ENCODE peak calls at places on chromosomes 3 and 15, in five cellular contexts. One of them, this sample, is unnamed.
A peak's percentile ranks its signal among the peaks of the same experiment; 100 is the strongest.

GRCh38 chr15:90104551-90104950 is 2.3 kb upstream of the IDH2 start:
- DNase-seq in cardiac muscle cell: no peak
- DNase-seq in uterus: no peak
- DNase-seq in GM12878: no peak
- DNase-seq in colonic mucosa: peak; percentile 79
- DNase-seq in this sample: no peak

GRCh38 chr15:100932676-100933348 is 13.7 kb downstream of the LRRK1 start:
- DNase-seq in uterus: no peak
- DNase-seq in colonic mucosa: no peak
- DNase-seq in GM12878: no peak
- DNase-seq in cardiac muscle cell: no peak
- DNase-seq in this sample: no peak

GRCh38 chr3:143443851-143444331 is 324.3 kb downstream of the CHST2 start:
- DNase-seq in colonic mucosa: peak; percentile 70
- DNase-seq in uterus: peak; percentile 64
- DNase-seq in cardiac muscle cell: no peak
- DNase-seq in GM12878: no peak
- DNase-seq in this sample: peak; percentile 71

GRCh38 chr3:49421890-49422378 is 339 bp downstream of the AMT start:
- DNase-seq in uterus: no peak
- DNase-seq in cardiac muscle cell: no peak
- DNase-seq in GM12878: no peak
- DNase-seq in colonic mucosa: no peak
- DNase-seq in this sample: no peak

GRCh38 chr15:62719316-62719715 is 323.2 kb upstream of the TPM1 start:
- DNase-seq in cardiac muscle cell: no peak
- DNase-seq in GM12878: no peak
- DNase-seq in colonic mucosa: no peak
- DNase-seq in uterus: no peak
- DNase-seq in this sample: no peak

GRCh38 chr3:114363554-114364202 is 69.8 kb downstream of the TIGIT start:
- DNase-seq in GM12878: no peak
- DNase-seq in uterus: no peak
- DNase-seq in colonic mucosa: no peak
- DNase-seq in cardiac muscle cell: no peak
- DNase-seq in this sample: no peak

GRCh38 chr15:84911879-84912660 is 27.6 kb downstream of the SLC28A1 start:
- DNase-seq in colonic mucosa: peak; percentile 60
- DNase-seq in GM12878: no peak
- DNase-seq in cardiac muscle cell: no peak
- DNase-seq in uterus: peak; percentile 97
- DNase-seq in this sample: peak; percentile 99

GRCh38 chr3:109774108-109774507 is 436.8 kb upstream of the DPPA4 start:
- DNase-seq in cardiac muscle cell: no peak
- DNase-seq in colonic mucosa: no peak
- DNase-seq in GM12878: no peak
- DNase-seq in uterus: no peak
- DNase-seq in this sample: no peak

GRCh38 chr3:184513276-184514150 is 48.1 kb upstream of the EPHB3 start:
- DNase-seq in cardiac muscle cell: peak; percentile 94
- DNase-seq in uterus: peak; percentile 85
- DNase-seq in GM12878: peak; percentile 7
- DNase-seq in colonic mucosa: peak; percentile 89
- DNase-seq in this sample: peak; percentile 87

GRCh38 chr15:23645379-23646164 is 2.1 kb downstream of the MAGEL2 start:
- DNase-seq in cardiac muscle cell: peak; percentile 39
- DNase-seq in GM12878: no peak
- DNase-seq in colonic mucosa: peak; percentile 35
- DNase-seq in uterus: no peak
- DNase-seq in this sample: no peak

GRCh38 chr15:80154336-80154735 is 1.5 kb downstream of the FAH start:
- DNase-seq in uterus: no peak
- DNase-seq in cardiac muscle cell: peak; percentile 42
- DNase-seq in colonic mucosa: no peak
- DNase-seq in GM12878: no peak
- DNase-seq in this sample: no peak

GRCh38 chr3:115922681-115923347 is 299.5 kb downstream of the GAP43 start:
- DNase-seq in GM12878: no peak
- DNase-seq in uterus: no peak
- DNase-seq in cardiac muscle cell: peak; percentile 41
- DNase-seq in colonic mucosa: no peak
- DNase-seq in this sample: no peak

GRCh38 chr3:60932669-60933068 is 318.6 kb downstream of the FHIT start:
- DNase-seq in cardiac muscle cell: no peak
- DNase-seq in GM12878: no peak
- DNase-seq in colonic mucosa: no peak
- DNase-seq in uterus: no peak
- DNase-seq in this sample: no peak

GRCh38 chr3:122727279-122727678 is 46.6 kb downstream of the PARP14 start:
- DNase-seq in cardiac muscle cell: no peak
- DNase-seq in colonic mucosa: no peak
- DNase-seq in GM12878: no peak
- DNase-seq in uterus: no peak
- DNase-seq in this sample: no peak

GRCh38 chr3:10715886-10716285 is 100.1 kb upstream of the SLC6A11 start:
- DNase-seq in GM12878: no peak
- DNase-seq in colonic mucosa: no peak
- DNase-seq in cardiac muscle cell: no peak
- DNase-seq in uterus: no peak
- DNase-seq in this sample: no peak

GRCh38 chr3:45795882-45796765 is at the start of gene SLC6A20:
- DNase-seq in uterus: no peak
- DNase-seq in cardiac muscle cell: peak; percentile 16
- DNase-seq in GM12878: no peak
- DNase-seq in colonic mucosa: peak; percentile 65
- DNase-seq in this sample: no peak

GRCh38 chr3:122232485-122232884 is 49.0 kb downstream of the CASR start:
- DNase-seq in colonic mucosa: no peak
- DNase-seq in GM12878: no peak
- DNase-seq in uterus: no peak
- DNase-seq in cardiac muscle cell: no peak
- DNase-seq in this sample: no peak

GRCh38 chr15:50977157-50977556 is 68.7 kb downstream of the AP4E1 start:
- DNase-seq in GM12878: no peak
- DNase-seq in cardiac muscle cell: no peak
- DNase-seq in colonic mucosa: no peak
- DNase-seq in uterus: no peak
- DNase-seq in this sample: no peak

GRCh38 chr15:61654918-61655317 is 405.3 kb downstream of the VPS13C start:
- DNase-seq in GM12878: no peak
- DNase-seq in cardiac muscle cell: no peak
- DNase-seq in colonic mucosa: no peak
- DNase-seq in uterus: peak; percentile 81
- DNase-seq in this sample: peak; percentile 69

GRCh38 chr3:3847994-3848970 is 49.1 kb downstream of the LRRN1 start:
- DNase-seq in colonic mucosa: no peak
- DNase-seq in uterus: no peak
- DNase-seq in GM12878: no peak
- DNase-seq in cardiac muscle cell: no peak
- DNase-seq in this sample: no peak

GRCh38 chr3:43691120-43692002 is 623 bp downstream of the ABHD5 start:
- DNase-seq in GM12878: no peak
- DNase-seq in uterus: peak; percentile 48
- DNase-seq in cardiac muscle cell: peak; percentile 80
- DNase-seq in colonic mucosa: peak; percentile 87
- DNase-seq in this sample: peak; percentile 71

GRCh38 chr15:39133201-39133600 is 447.7 kb upstream of the THBS1 start:
- DNase-seq in uterus: no peak
- DNase-seq in colonic mucosa: no peak
- DNase-seq in cardiac muscle cell: peak; percentile 8
- DNase-seq in GM12878: no peak
- DNase-seq in this sample: no peak

GRCh38 chr15:49492834-49493233 is 69.8 kb downstream of the FGF7 start:
- DNase-seq in uterus: no peak
- DNase-seq in cardiac muscle cell: no peak
- DNase-seq in GM12878: no peak
- DNase-seq in colonic mucosa: no peak
- DNase-seq in this sample: no peak

GRCh38 chr3:81242871-81243270 is 518.6 kb downstream of the GBE1 start:
- DNase-seq in colonic mucosa: no peak
- DNase-seq in uterus: no peak
- DNase-seq in cardiac muscle cell: no peak
- DNase-seq in GM12878: no peak
- DNase-seq in this sample: no peak

GRCh38 chr3:14460342-14461005 is 58.1 kb downstream of the SLC6A6 start:
- DNase-seq in cardiac muscle cell: no peak
- DNase-seq in colonic mucosa: peak; percentile 43
- DNase-seq in GM12878: no peak
- DNase-seq in uterus: peak; percentile 60
- DNase-seq in this sample: peak; percentile 73

GRCh38 chr3:73226026-73226425 is 164.6 kb downstream of the EBLN2 start:
- DNase-seq in GM12878: no peak
- DNase-seq in uterus: no peak
- DNase-seq in cardiac muscle cell: no peak
- DNase-seq in colonic mucosa: no peak
- DNase-seq in this sample: no peak

GRCh38 chr3:143826296-143826695 is 22.0 kb downstream of the SLC9A9 start:
- DNase-seq in uterus: no peak
- DNase-seq in cardiac muscle cell: no peak
- DNase-seq in colonic mucosa: no peak
- DNase-seq in GM12878: no peak
- DNase-seq in this sample: peak; percentile 47

GRCh38 chr3:52306978-52307377 is 9.1 kb upstream of the DNAH1 start:
- DNase-seq in GM12878: no peak
- DNase-seq in cardiac muscle cell: no peak
- DNase-seq in uterus: no peak
- DNase-seq in colonic mucosa: no peak
- DNase-seq in this sample: no peak

GRCh38 chr3:50625131-50625878 is 8.4 kb downstream of the MAPKAPK3 start:
- DNase-seq in uterus: no peak
- DNase-seq in GM12878: no peak
- DNase-seq in cardiac muscle cell: no peak
- DNase-seq in colonic mucosa: no peak
- DNase-seq in this sample: no peak

GRCh38 chr3:50624634-50625033 is 7.7 kb downstream of the MAPKAPK3 start:
- DNase-seq in cardiac muscle cell: no peak
- DNase-seq in colonic mucosa: no peak
- DNase-seq in GM12878: no peak
- DNase-seq in uterus: no peak
- DNase-seq in this sample: no peak

GRCh38 chr3:50622881-50623280 is 5.9 kb downstream of the MAPKAPK3 start:
- DNase-seq in colonic mucosa: no peak
- DNase-seq in uterus: no peak
- DNase-seq in GM12878: no peak
- DNase-seq in cardiac muscle cell: no peak
- DNase-seq in this sample: no peak

GRCh38 chr3:50625879-50626182 is 8.9 kb downstream of the MAPKAPK3 start:
- DNase-seq in colonic mucosa: no peak
- DNase-seq in GM12878: no peak
- DNase-seq in uterus: no peak
- DNase-seq in cardiac muscle cell: no peak
- DNase-seq in this sample: no peak

DNA sequence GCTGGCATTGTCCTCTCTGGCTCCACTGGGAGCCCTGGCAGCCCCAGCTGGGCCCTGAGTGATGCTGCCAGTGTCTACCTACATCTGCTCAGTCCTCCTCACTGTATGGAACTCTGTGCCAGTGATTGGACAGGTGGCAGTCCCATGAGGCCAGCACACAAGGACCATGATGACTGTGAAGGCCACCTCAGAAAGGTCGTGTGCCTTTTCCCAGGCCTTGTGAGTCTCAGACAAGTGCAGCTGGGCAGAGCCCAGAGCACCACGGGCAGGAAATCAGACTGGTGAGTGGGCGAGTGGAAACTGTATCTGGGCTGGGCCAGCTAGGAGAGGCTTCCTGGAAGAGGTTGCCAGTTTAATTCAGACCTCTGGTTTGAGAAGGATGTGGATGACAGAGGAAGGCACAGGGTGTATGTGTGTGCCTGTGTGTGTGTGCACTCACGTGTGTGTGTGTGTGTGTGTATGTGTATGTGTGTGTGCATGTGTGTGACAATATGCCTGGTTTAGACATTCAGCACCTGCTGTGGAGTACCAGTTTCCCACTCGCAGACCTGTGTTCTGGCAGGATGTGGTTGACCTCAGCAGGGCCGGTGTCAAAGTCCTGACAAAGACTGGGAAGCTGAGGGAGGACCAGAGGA is 7.0 kb downstream of the MAPKAPK3 start:
- DNase-seq in colonic mucosa: no peak
- DNase-seq in GM12878: no peak
- DNase-seq in uterus: no peak
- DNase-seq in cardiac muscle cell: no peak
- DNase-seq in this sample: no peak
- H3K27ac ChIP-seq in colonic mucosa: no peak overlapping the region
- H3K27ac ChIP-seq in GM12878: peak overlapping the region; percentile 9
- H3K27ac ChIP-seq in uterus: no peak overlapping the region
- H3K27ac ChIP-seq in cardiac muscle cell: no peak overlapping the region
- H3K27ac ChIP-seq in this sample: no peak overlapping the region

DNA sequence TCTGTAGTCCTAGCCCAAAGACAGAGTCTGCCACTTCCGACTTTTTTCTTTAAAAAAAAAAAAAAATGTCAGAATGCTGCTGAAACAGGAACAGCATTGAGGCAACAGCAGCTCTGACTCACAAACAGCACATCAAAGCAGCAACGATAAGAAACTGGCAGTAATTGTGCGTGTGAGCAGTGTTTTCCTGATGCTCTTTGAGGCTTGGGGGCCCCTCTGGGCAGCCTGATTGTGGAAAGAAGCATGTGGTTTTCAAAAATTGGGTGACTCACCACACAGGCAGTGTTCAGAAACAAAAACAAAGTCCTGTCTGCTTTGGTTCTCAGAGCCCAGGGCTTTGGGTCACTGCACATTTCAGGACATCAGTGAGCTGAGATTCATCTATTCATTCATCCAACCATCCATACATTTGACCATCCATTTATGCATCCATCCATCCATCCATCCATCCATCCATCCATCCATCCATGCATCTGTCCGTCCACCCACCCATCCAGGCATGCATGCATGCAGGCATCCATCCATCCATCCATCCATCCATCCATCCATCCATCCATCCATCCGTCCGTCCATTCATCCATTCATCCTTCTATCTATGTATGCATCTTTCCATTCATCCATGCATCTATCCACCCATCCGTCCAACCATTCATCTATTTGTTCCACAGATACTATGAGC is 308.4 kb downstream of the RPLP1 start:
- DNase-seq in colonic mucosa: peak; percentile 27
- DNase-seq in GM12878: peak; percentile 62
- DNase-seq in cardiac muscle cell: no peak
- DNase-seq in uterus: peak; percentile 50
- DNase-seq in this sample: peak; percentile 88
- H3K27ac ChIP-seq in colonic mucosa: no peak overlapping the region
- H3K27ac ChIP-seq in GM12878: no peak overlapping the region
- H3K27ac ChIP-seq in cardiac muscle cell: no peak overlapping the region
- H3K27ac ChIP-seq in uterus: no peak overlapping the region
- H3K27ac ChIP-seq in this sample: peak overlapping the region; percentile 51

GRCh38 chr15:47756872-47757271 is 39.6 kb downstream of the SEMA6D start:
- DNase-seq in colonic mucosa: peak; percentile 30
- DNase-seq in cardiac muscle cell: no peak
- DNase-seq in uterus: no peak
- DNase-seq in GM12878: no peak
- DNase-seq in this sample: no peak
- H3K27ac ChIP-seq in colonic mucosa: no peak overlapping the region
- H3K27ac ChIP-seq in cardiac muscle cell: no peak overlapping the region
- H3K27ac ChIP-seq in uterus: no peak overlapping the region
- H3K27ac ChIP-seq in GM12878: no peak overlapping the region
- H3K27ac ChIP-seq in this sample: no peak overlapping the region

DNA sequence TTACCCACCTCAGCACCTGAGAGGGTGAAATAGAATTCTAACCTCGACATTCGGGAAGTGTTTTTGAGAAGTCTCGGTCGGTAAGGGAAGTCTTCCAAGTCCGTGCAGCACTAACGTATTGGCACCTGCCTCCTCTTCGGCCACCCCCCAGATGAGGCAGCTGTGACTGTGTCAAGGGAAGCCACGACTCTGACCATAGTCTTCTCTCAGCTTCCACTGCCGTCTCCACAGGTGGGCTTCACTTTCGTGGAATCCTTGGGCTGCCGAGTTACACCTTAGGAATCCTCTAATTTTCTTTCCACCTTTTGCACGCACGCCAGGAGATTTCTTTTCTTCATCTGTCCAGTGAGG is 775 bp downstream of the CCNDBP1 start:
- DNase-seq in GM12878: no peak
- DNase-seq in colonic mucosa: peak; percentile 49
- DNase-seq in uterus: no peak
- DNase-seq in cardiac muscle cell: no peak
- DNase-seq in this sample: no peak
- H3K27ac ChIP-seq in GM12878: peak overlapping the region; percentile 80
- H3K27ac ChIP-seq in colonic mucosa: peak overlapping the region; percentile 84
- H3K27ac ChIP-seq in uterus: peak overlapping the region; percentile 91
- H3K27ac ChIP-seq in cardiac muscle cell: peak overlapping the region; percentile 92
- H3K27ac ChIP-seq in this sample: peak overlapping the region; percentile 97

This sample was measured in tibial artery.